ENCODE peak calls at places on chromosome 18, in five cellular contexts. One of them, this sample, is unnamed.

GRCh38 chr18:26549486-26550435 is 1.4 kb upstream of the KCTD1 start:
- DNase-seq in GM12878: no peak
- DNase-seq in K562: no peak
- DNase-seq in HCT116: peak
- DNase-seq in HepG2: peak
- DNase-seq in this sample: no peak

GRCh38 chr18:79577451-79578395 is 101.9 kb upstream of the CTDP1 start:
- DNase-seq in GM12878: no peak
- DNase-seq in K562: peak
- DNase-seq in HCT116: no peak
- DNase-seq in HepG2: no peak
- DNase-seq in this sample: no peak

GRCh38 chr18:36186461-36187137 is 698 bp upstream of the MOCOS start:
- DNase-seq in GM12878: no peak
- DNase-seq in K562: peak
- DNase-seq in HCT116: no peak
- DNase-seq in HepG2: peak
- DNase-seq in this sample: no peak

GRCh38 chr18:48949606-48950535 is 894 bp downstream of the SMAD7 start:
- DNase-seq in GM12878: no peak
- DNase-seq in K562: no peak
- DNase-seq in HCT116: no peak
- DNase-seq in HepG2: no peak
- DNase-seq in this sample: no peak

GRCh38 chr18:26159353-26159752 is 25.7 kb downstream of the PSMA8 start:
- DNase-seq in GM12878: no peak
- DNase-seq in K562: peak
- DNase-seq in HCT116: peak
- DNase-seq in HepG2: no peak
- DNase-seq in this sample: no peak

GRCh38 chr18:66795011-66795410 is 191.1 kb upstream of the CDH19 start:
- DNase-seq in GM12878: no peak
- DNase-seq in K562: no peak
- DNase-seq in HCT116: no peak
- DNase-seq in HepG2: no peak
- DNase-seq in this sample: no peak

GRCh38 chr18:3323900-3324299 is 62.0 kb downstream of the MYL12B start:
- DNase-seq in GM12878: peak
- DNase-seq in K562: peak
- DNase-seq in HCT116: no peak
- DNase-seq in HepG2: no peak
- DNase-seq in this sample: no peak

GRCh38 chr18:11146238-11146946 is 3.0 kb downstream of the PIEZO2 start:
- DNase-seq in GM12878: no peak
- DNase-seq in K562: no peak
- DNase-seq in HCT116: no peak
- DNase-seq in HepG2: no peak
- DNase-seq in this sample: no peak

GRCh38 chr18:3596324-3597158 is 146.6 kb downstream of the TGIF1 start:
- DNase-seq in GM12878: no peak
- DNase-seq in K562: peak
- DNase-seq in HCT116: no peak
- DNase-seq in HepG2: peak
- DNase-seq in this sample: no peak

GRCh38 chr18:43398601-43399000 is 121.3 kb upstream of the SYT4 start:
- DNase-seq in GM12878: no peak
- DNase-seq in K562: no peak
- DNase-seq in HCT116: no peak
- DNase-seq in HepG2: no peak
- DNase-seq in this sample: no peak

GRCh38 chr18:72692595-72692994 is 148.5 kb upstream of the CBLN2 start:
- DNase-seq in GM12878: no peak
- DNase-seq in K562: no peak
- DNase-seq in HCT116: no peak
- DNase-seq in HepG2: no peak
- DNase-seq in this sample: no peak

GRCh38 chr18:74299746-74300145 is 8.0 kb upstream of the CYB5A start:
- DNase-seq in GM12878: no peak
- DNase-seq in K562: no peak
- DNase-seq in HCT116: no peak
- DNase-seq in HepG2: peak
- DNase-seq in this sample: no peak

GRCh38 chr18:24792164-24792563 is 331.7 kb downstream of the HRH4 start:
- DNase-seq in GM12878: no peak
- DNase-seq in K562: no peak
- DNase-seq in HCT116: no peak
- DNase-seq in HepG2: no peak
- DNase-seq in this sample: no peak

GRCh38 chr18:67104700-67105284 is 411.7 kb downstream of the DSEL start:
- DNase-seq in GM12878: no peak
- DNase-seq in K562: peak
- DNase-seq in HCT116: no peak
- DNase-seq in HepG2: peak
- DNase-seq in this sample: peak

GRCh38 chr18:76064998-76065397 is 430.0 kb downstream of the ZNF516 start:
- DNase-seq in GM12878: no peak
- DNase-seq in K562: peak
- DNase-seq in HCT116: no peak
- DNase-seq in HepG2: no peak
- DNase-seq in this sample: no peak

GRCh38 chr18:32157580-32157979 is 32.3 kb upstream of the MEP1B start:
- DNase-seq in GM12878: no peak
- DNase-seq in K562: no peak
- DNase-seq in HCT116: no peak
- DNase-seq in HepG2: no peak
- DNase-seq in this sample: no peak

GRCh38 chr18:41982942-41983660 is 28.1 kb downstream of the PIK3C3 start:
- DNase-seq in GM12878: no peak
- DNase-seq in K562: no peak
- DNase-seq in HCT116: no peak
- DNase-seq in HepG2: no peak
- DNase-seq in this sample: no peak

GRCh38 chr18:14978962-14979535 is 231.1 kb downstream of the ANKRD30B start:
- DNase-seq in GM12878: no peak
- DNase-seq in K562: peak
- DNase-seq in HCT116: no peak
- DNase-seq in HepG2: peak
- DNase-seq in this sample: no peak

GRCh38 chr18:78776151-78776550 is 203.5 kb upstream of the SALL3 start:
- DNase-seq in GM12878: no peak
- DNase-seq in K562: no peak
- DNase-seq in HCT116: no peak
- DNase-seq in HepG2: no peak
- DNase-seq in this sample: no peak

GRCh38 chr18:22563098-22563707 is 145.5 kb upstream of the CTAGE1 start:
- DNase-seq in GM12878: peak
- DNase-seq in K562: peak
- DNase-seq in HCT116: peak
- DNase-seq in HepG2: peak
- DNase-seq in this sample: peak

GRCh38 chr18:5779922-5780321 is 115.4 kb downstream of the TMEM200C start:
- DNase-seq in GM12878: no peak
- DNase-seq in K562: no peak
- DNase-seq in HCT116: no peak
- DNase-seq in HepG2: no peak
- DNase-seq in this sample: no peak

GRCh38 chr18:8107426-8107825 is 501.8 kb upstream of the RAB12 start:
- DNase-seq in GM12878: no peak
- DNase-seq in K562: no peak
- DNase-seq in HCT116: no peak
- DNase-seq in HepG2: no peak
- DNase-seq in this sample: no peak

GRCh38 chr18:37385846-37386435 is 179.7 kb downstream of the CELF4 start:
- DNase-seq in GM12878: no peak
- DNase-seq in K562: peak
- DNase-seq in HCT116: peak
- DNase-seq in HepG2: peak
- DNase-seq in this sample: no peak

GRCh38 chr18:13221821-13222220 is 3.3 kb downstream of the LDLRAD4 start:
- DNase-seq in GM12878: no peak
- DNase-seq in K562: no peak
- DNase-seq in HCT116: no peak
- DNase-seq in HepG2: no peak
- DNase-seq in this sample: no peak

GRCh38 chr18:74351354-74351753 is 35.7 kb downstream of the C18orf63 start:
- DNase-seq in GM12878: no peak
- DNase-seq in K562: no peak
- DNase-seq in HCT116: no peak
- DNase-seq in HepG2: no peak
- DNase-seq in this sample: peak

GRCh38 chr18:14916851-14917250 is 168.9 kb downstream of the ANKRD30B start:
- DNase-seq in GM12878: no peak
- DNase-seq in K562: no peak
- DNase-seq in HCT116: no peak
- DNase-seq in HepG2: no peak
- DNase-seq in this sample: no peak

GRCh38 chr18:41227993-41228392 is 727.0 kb upstream of the PIK3C3 start:
- DNase-seq in GM12878: no peak
- DNase-seq in K562: no peak
- DNase-seq in HCT116: no peak
- DNase-seq in HepG2: no peak
- DNase-seq in this sample: no peak

DNA sequence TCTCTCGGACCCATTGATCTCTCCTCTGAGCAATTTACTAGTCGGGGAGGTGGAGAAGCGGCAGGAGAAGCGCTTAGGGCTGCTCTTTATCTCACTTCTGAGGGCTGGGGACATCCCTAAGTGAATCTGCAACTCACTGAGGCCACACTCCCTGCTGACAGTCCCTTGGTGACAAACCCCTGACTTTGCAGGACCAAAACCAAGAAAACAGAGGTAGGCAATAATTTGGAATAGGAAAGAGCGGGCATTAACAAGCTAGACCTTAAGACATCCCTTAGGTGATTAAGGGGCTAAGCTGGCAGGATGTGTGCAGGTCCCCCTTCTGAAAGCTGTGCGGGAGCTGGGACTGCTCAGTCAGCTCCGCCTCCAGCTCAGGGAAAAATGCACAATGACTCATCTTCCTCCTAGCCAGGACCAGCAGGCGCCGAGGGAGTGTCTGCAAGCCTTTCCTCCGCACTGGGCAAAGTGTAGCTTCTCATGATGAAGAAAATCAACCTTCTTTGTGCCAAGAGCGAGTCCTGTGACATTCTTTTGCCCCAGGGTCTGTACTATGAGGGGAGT is 63.3 kb downstream of the BOD1L2 start:
- DNase-seq in GM12878: no peak
- DNase-seq in K562: peak
- DNase-seq in HCT116: peak
- DNase-seq in HepG2: peak
- DNase-seq in this sample: peak
- TF ChIP-seq SIN3A in GM12878: no peak
- TF ChIP-seq SIN3A in K562: no peak
- TF ChIP-seq SIN3A in HCT116: no peak
- TF ChIP-seq SIN3A in HepG2: no peak
- TF ChIP-seq SIN3A in this sample: no peak

GRCh38 chr18:63451774-63452173 is 25.0 kb upstream of the SERPINB5 start:
- DNase-seq in GM12878: no peak
- DNase-seq in K562: peak
- DNase-seq in HCT116: no peak
- DNase-seq in HepG2: no peak
- DNase-seq in this sample: no peak
- TF ChIP-seq POLR2AphosphoS5 in GM12878: no peak
- TF ChIP-seq POLR2AphosphoS5 in K562: no peak
- TF ChIP-seq POLR2AphosphoS5 in HCT116: no peak
- TF ChIP-seq POLR2AphosphoS5 in HepG2: no peak
- TF ChIP-seq POLR2AphosphoS5 in this sample: no peak

GRCh38 chr18:29241199-29241598 is 1064.3 kb upstream of the CDH2 start:
- DNase-seq in GM12878: no peak
- DNase-seq in K562: no peak
- DNase-seq in HCT116: no peak
- DNase-seq in HepG2: no peak
- DNase-seq in this sample: no peak
- TF ChIP-seq SIN3A in GM12878: no peak
- TF ChIP-seq SIN3A in K562: no peak
- TF ChIP-seq SIN3A in HCT116: no peak
- TF ChIP-seq SIN3A in HepG2: no peak
- TF ChIP-seq SIN3A in this sample: no peak

DNA sequence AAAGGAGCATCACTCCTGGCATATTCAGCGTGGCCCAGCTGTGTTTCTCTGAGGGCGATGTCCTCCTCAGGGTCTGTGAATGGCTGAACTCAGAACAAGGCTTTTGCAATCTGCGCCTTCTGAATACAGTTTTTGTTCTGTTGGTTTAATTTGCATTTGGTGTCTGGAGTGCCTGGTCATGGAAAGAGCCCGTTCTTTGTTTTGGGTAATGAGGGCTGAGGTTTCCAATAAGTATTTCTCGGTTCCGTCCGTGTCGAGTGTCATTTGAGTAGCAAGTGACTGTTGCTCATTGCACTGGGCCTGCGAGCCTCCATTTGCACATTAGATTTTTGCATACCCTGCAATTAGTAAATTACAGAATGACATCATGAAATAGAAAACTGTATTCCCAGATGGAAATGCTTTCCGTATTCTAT is 57.3 kb downstream of the NEDD4L start:
- DNase-seq in GM12878: no peak
- DNase-seq in K562: no peak
- DNase-seq in HCT116: no peak
- DNase-seq in HepG2: no peak
- DNase-seq in this sample: no peak
- TF ChIP-seq POLR2AphosphoS5 in GM12878: no peak
- TF ChIP-seq POLR2AphosphoS5 in K562: no peak
- TF ChIP-seq POLR2AphosphoS5 in HCT116: no peak
- TF ChIP-seq POLR2AphosphoS5 in HepG2: no peak
- TF ChIP-seq POLR2AphosphoS5 in this sample: no peak

DNA sequence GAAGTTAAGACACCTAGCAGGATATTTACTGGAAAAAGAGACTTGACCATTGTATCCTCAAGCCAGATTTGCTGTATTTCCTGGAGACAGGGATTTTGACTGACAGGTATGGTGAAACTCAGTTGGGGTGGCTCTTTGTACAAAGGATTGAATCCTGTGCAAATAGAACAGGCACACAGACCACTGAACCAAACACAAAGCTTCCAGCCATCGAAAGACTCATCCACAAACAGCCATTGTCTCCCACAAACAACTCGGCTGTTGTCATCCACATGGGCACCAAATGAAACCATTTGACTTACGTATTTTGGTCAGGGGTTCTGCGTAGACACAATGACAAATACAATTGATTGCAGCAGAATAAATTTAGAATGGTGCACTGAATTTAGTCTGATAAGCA is 15.9 kb downstream of the RNF152 start:
- DNase-seq in GM12878: no peak
- DNase-seq in K562: no peak
- DNase-seq in HCT116: no peak
- DNase-seq in HepG2: peak
- DNase-seq in this sample: no peak
- TF ChIP-seq SIN3A in GM12878: no peak
- TF ChIP-seq SIN3A in K562: no peak
- TF ChIP-seq SIN3A in HCT116: no peak
- TF ChIP-seq SIN3A in HepG2: no peak
- TF ChIP-seq SIN3A in this sample: no peak

This sample was measured in Panc1.